ENCODE peak calls at places on chromosomes 11 and 22, in seven cellular contexts. I, W, N, G, K, J and C are unnamed samples. For H3K4me1, the result is how much of the 10 kb centered on the place peaks cover.

GRCh38 chr11:67197606-67198005 is 68.7 kb upstream of the GRK2 start:
- DNase-seq in I (no peak), W (no peak), N (no peak), G (no peak), K (no peak), J (no peak), C (no peak)

GRCh38 chr22:50278461-50278860 is 8.3 kb upstream of the MAPK11 start:
- DNase-seq in I (no peak), W (no peak), N (no peak), G (no peak), K (no peak), J (no peak), C (peak)

GRCh38 chr22:17132112-17132511 is 11.0 kb upstream of the TMEM121B start:
- DNase-seq in I (no peak), W (no peak), N (no peak), G (no peak), K (no peak), J (no peak), C (peak)

GRCh38 chr11:33086017-33086416 is 46.6 kb downstream of the TCP11L1 start:
- DNase-seq in I (no peak), W (no peak), N (no peak), G (no peak), K (no peak), J (no peak), C (no peak)

GRCh38 chr22:19004471-19004870 is 68.4 kb upstream of the PRODH start:
- DNase-seq in I (no peak), W (no peak), N (no peak), G (no peak), K (no peak), J (no peak), C (peak)

GRCh38 chr22:20118572-20119020 is 1.6 kb upstream of the TRMT2A start:
- DNase-seq in I (no peak), W (no peak), N (no peak), G (no peak), K (no peak), J (no peak), C (no peak)

GRCh38 chr11:10155793-10156490 is 138.1 kb downstream of the SBF2 start:
- DNase-seq in I (peak), W (no peak), N (no peak), G (peak), K (no peak), J (no peak), C (peak)

GRCh38 chr11:76614471-76615183 is 55.9 kb downstream of the LRRC32 start:
- DNase-seq in I (no peak), W (no peak), N (no peak), G (peak), K (no peak), J (no peak), C (no peak)

GRCh38 chr22:42283288-42284229 is 13.1 kb upstream of the TCF20 start:
- DNase-seq in I (no peak), W (peak), N (peak), G (peak), K (no peak), J (peak), C (no peak)

GRCh38 chr11:68043349-68044144 is 4.7 kb downstream of the TCIRG1 start:
- DNase-seq in I (peak), W (peak), N (no peak), G (no peak), K (peak), J (no peak), C (no peak)

GRCh38 chr11:17760102-17761029 is 25.8 kb downstream of the KCNC1 start:
- DNase-seq in I (peak), W (peak), N (peak), G (peak), K (peak), J (peak), C (peak)

GRCh38 chr11:37504066-37504611 is 906.1 kb upstream of the RAG2 start:
- DNase-seq in I (no peak), W (peak), N (peak), G (peak), K (peak), J (no peak), C (peak)

GRCh38 chr11:3944198-3944597 is 88.7 kb downstream of the STIM1 start:
- DNase-seq in I (no peak), W (no peak), N (no peak), G (no peak), K (no peak), J (no peak), C (no peak)

GRCh38 chr11:114087028-114087427 is 27.5 kb downstream of the ZBTB16 start:
- DNase-seq in I (no peak), W (no peak), N (no peak), G (no peak), K (no peak), J (no peak), C (no peak)

GRCh38 chr11:17298302-17298701 is 21.8 kb downstream of the NUCB2 start:
- DNase-seq in I (no peak), W (no peak), N (no peak), G (no peak), K (peak), J (no peak), C (no peak)

GRCh38 chr11:83140691-83141455 is 16.1 kb upstream of the PCF11 start:
- DNase-seq in I (no peak), W (no peak), N (no peak), G (no peak), K (no peak), J (no peak), C (peak)

GRCh38 chr11:112795896-112796686 is 165.1 kb upstream of the NCAM1 start:
- DNase-seq in I (no peak), W (no peak), N (no peak), G (no peak), K (no peak), J (no peak), C (no peak)

GRCh38 chr11:128629516-128630106 is 42.3 kb upstream of the ETS1 start:
- DNase-seq in I (no peak), W (no peak), N (no peak), G (peak), K (peak), J (peak), C (no peak)

GRCh38 chr22:40635940-40636379 is 559 bp downstream of the MRTFA start:
- DNase-seq in I (peak), W (peak), N (no peak), G (no peak), K (no peak), J (no peak), C (no peak)

GRCh38 chr11:35215945-35216344 is 77.0 kb downstream of the CD44 start:
- DNase-seq in I (no peak), W (no peak), N (no peak), G (no peak), K (no peak), J (no peak), C (no peak)

GRCh38 chr22:39658367-39658766 is 87.8 kb downstream of the CACNA1I start:
- DNase-seq in I (no peak), W (no peak), N (no peak), G (no peak), K (no peak), J (no peak), C (no peak)

GRCh38 chr11:63914896-63915681 is 1.9 kb downstream of the RCOR2 start:
- DNase-seq in I (no peak), W (no peak), N (no peak), G (peak), K (no peak), J (no peak), C (no peak)

GRCh38 chr22:31652911-31653684 is 8.9 kb downstream of the PISD start:
- DNase-seq in I (no peak), W (no peak), N (no peak), G (no peak), K (no peak), J (no peak), C (no peak)

GRCh38 chr11:75184757-75185156 is 33.9 kb downstream of the SLCO2B1 start:
- DNase-seq in I (no peak), W (no peak), N (no peak), G (peak), K (no peak), J (no peak), C (peak)

GRCh38 chr11:66844496-66845142 is 1.4 kb downstream of the RCE1 start:
- DNase-seq in I (no peak), W (no peak), N (no peak), G (no peak), K (no peak), J (no peak), C (no peak)

GRCh38 chr22:35440129-35440528 is 40.2 kb downstream of the MCM5 start:
- DNase-seq in I (no peak), W (no peak), N (no peak), G (no peak), K (no peak), J (no peak), C (no peak)

GRCh38 chr11:75147875-75148263 is 3.0 kb upstream of the SLCO2B1 start:
- DNase-seq in I (no peak), W (no peak), N (no peak), G (no peak), K (no peak), J (no peak), C (no peak)

GRCh38 chr22:37560682-37561208 is 465 bp downstream of the CDC42EP1 start:
- DNase-seq in I (peak), W (peak), N (no peak), G (peak), K (peak), J (no peak), C (no peak)

GRCh38 chr11:63610604-63611394 is 3.4 kb downstream of the PLAAT3 start:
- DNase-seq in I (peak), W (no peak), N (no peak), G (peak), K (no peak), J (peak), C (no peak)

GRCh38 chr11:20616908-20617307 is 17.5 kb downstream of the SLC6A5 start:
- DNase-seq in I (no peak), W (no peak), N (no peak), G (no peak), K (no peak), J (no peak), C (no peak)
- H2BK120ac ChIP-seq in I (no peak), W (no peak), N (no peak), G (no peak), K (no peak), J (no peak), C (no peak)

GRCh38 chr11:111632798-111633197 is 30.5 kb downstream of the SIK2 start:
- DNase-seq in I (no peak), W (no peak), N (no peak), G (no peak), K (no peak), J (no peak), C (no peak)
- H3K4me1 ChIP-seq in I (under half), W (under half), N (under half), G (under half), K (under half), J (under half), C (under half)

DNA sequence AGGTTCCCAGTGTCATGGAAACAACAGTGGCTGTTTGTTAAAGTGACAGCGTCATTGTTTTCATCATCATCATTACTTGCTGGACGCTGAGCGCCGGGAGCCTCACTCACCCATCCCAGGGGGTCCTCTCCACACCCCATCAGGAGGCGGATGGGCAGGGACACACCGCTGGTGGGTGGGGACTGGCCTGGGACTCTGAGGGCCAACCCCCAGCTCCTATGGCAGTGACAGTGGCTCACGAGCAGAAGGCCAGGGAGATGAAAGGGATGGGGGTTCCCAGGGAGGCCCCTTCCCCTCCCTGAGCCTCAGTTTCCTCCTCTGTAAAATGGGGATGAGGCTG is 76.6 kb upstream of the PRR5 start:
- DNase-seq in I (no peak), W (no peak), N (no peak), G (no peak), K (no peak), J (no peak), C (no peak)
- H3K27ac ChIP-seq in I (no peak), W (no peak), N (no peak), G (no peak), K (no peak), J (no peak), C (no peak)

GRCh38 chr11:47389577-47390072 is 11.3 kb upstream of the SPI1 start:
- DNase-seq in I (no peak), W (no peak), N (no peak), G (no peak), K (no peak), J (no peak), C (no peak)
- H2BK120ac ChIP-seq in I (no peak), W (no peak), N (no peak), G (no peak), K (no peak), J (no peak), C (no peak)

GRCh38 chr22:24434472-24435322 is 7.3 kb downstream of the ADORA2A start:
- DNase-seq in I (no peak), W (peak), N (no peak), G (no peak), K (no peak), J (no peak), C (no peak)

GRCh38 chr22:24432059-24432853 is 4.9 kb downstream of the ADORA2A start:
- DNase-seq in I (no peak), W (no peak), N (no peak), G (no peak), K (peak), J (no peak), C (no peak)

GRCh38 chr22:24433001-24433867 is 5.8 kb downstream of the ADORA2A start:
- DNase-seq in I (no peak), W (no peak), N (no peak), G (no peak), K (no peak), J (no peak), C (no peak)

GRCh38 chr22:24435323-24435645 is 7.9 kb downstream of the ADORA2A start:
- DNase-seq in I (no peak), W (no peak), N (no peak), G (no peak), K (no peak), J (no peak), C (no peak)

DNA sequence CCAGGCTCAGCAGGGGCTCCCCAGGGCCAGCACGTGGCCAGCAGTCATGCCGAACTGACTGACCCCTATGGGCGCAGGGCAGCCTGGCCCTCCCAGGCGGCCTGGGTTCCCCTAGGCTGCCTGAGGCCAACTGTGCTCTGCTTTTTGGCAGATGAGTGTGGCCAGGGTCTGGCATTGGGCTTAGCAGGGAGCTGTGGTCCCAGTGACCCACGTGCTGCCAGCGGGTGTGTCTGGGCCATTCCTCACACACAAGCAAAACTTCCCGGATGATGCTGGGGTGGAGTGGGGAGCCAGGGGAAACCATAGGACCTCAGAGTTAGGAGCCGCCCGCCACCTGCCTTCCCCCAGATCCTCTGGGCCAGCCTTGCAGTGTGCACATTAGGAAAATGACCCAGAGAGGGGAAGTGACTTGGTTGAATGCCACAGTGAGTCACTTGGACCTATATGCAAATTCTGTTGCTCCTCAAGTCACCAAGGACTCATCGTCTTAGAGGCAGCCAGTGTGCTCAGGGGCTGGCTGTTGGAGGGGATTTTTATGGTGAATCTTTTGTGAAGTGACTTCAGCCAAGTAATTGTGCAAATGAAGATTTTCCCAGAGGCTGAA is 6.6 kb downstream of the ADORA2A start:
- DNase-seq in I (no peak), W (peak), N (no peak), G (no peak), K (peak), J (no peak), C (peak)
- H3K4me1 ChIP-seq in I (under half), W (under half), N (under half), G (under half), K (under half), J (under half), C (under half)

DNA sequence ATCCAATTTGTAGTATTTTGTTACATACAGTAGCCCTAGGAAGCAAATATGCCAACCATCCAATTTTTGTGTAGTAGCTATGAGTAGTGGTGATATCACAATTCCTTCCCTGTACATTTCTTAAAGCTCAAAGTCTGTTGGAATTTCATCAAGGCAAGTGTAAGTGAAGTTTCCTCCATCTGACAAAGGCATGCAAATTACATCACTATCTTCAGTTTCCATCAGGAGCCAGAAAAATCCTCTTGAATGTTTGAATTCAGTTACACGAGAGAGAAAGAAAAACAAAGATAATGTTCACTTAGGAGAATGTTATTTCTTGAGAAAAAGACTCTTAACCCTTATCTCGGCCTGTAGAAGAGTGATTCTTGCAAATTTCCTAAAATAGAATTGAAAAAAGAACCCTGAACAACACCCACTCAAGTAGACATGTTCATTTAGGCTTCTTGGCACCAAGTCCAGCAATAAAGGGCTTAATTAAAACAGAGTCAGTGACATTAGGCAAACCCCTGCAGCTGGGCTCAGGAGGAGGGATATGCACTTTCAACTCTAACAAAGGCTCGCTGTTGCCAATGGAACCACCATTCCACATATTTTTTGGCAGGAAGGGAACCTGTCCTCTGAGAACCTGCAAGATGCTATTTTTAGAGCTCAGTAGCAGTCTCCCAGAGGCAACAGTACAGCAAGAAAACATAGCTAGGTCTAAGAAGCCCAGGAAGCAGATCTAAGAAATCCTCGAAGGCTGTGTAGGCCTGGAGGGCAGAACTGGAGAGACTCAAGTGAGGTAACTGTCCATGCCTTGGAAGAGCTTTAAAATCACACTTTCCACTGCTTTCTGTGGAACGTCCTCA is 144.6 kb downstream of the CCDC81 start:
- DNase-seq in I (no peak), W (peak), N (no peak), G (peak), K (peak), J (no peak), C (peak)
- H3K27ac ChIP-seq in I (no peak), W (peak), N (peak), G (peak), K (peak), J (no peak), C (peak)

GRCh38 chr11:95231126-95231880 is at the start of gene SESN3:
- DNase-seq in I (peak), W (peak), N (peak), G (peak), K (peak), J (peak), C (peak)

GRCh38 chr11:95231881-95232605 is 1.0 kb upstream of the SESN3 start:
- DNase-seq in I (peak), W (peak), N (no peak), G (peak), K (no peak), J (peak), C (peak)

GRCh38 chr11:95230054-95231034 is 658 bp downstream of the SESN3 start:
- DNase-seq in I (peak), W (peak), N (peak), G (peak), K (no peak), J (peak), C (peak)

GRCh38 chr11:95229199-95230053 is 1.6 kb downstream of the SESN3 start:
- DNase-seq in I (no peak), W (peak), N (no peak), G (no peak), K (peak), J (no peak), C (no peak)

DNA sequence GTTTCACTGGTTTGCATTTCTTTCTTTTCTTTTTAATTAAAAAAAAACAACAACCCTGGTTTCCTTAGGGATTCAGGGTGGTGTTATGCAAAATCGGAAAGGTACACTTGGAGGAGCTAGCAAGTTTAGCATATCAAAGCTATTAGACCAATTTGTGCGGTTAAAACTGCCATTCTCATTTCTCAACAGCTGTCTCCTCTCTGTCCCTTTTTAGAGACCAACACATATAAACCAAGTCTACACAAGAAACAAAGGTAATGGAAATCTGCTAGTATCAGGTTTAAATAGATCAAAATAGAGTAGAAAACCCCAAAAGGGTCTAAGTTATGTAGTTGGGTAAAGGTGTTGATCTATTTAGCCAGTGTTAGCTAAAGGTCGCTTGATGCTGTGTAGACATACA is 1.7 kb upstream of the SESN3 start:
- DNase-seq in I (no peak), W (no peak), N (no peak), G (no peak), K (no peak), J (no peak), C (no peak)
- H2BK120ac ChIP-seq in I (no peak), W (no peak), N (no peak), G (no peak), K (no peak), J (no peak), C (no peak)